ENCODE peak calls at places on chromosomes 6 and 20, in four cellular contexts. X is tibial nerve, U is fibroblast of pulmonary artery, B is dorsolateral prefrontal cortex. T is an unnamed sample.

GRCh38 chr20:15740046-15740775 is 833.0 kb downstream of the KIF16B start:
- DNase-seq in X (no peak), U (no peak), B (no peak), T (no peak)

GRCh38 chr6:52157301-52157930 is 28.8 kb upstream of the IL17A start:
- DNase-seq in X (no peak), U (no peak), B (no peak), T (no peak)

GRCh38 chr6:163248051-163248450 is 166.5 kb upstream of the QKI start:
- DNase-seq in X (no peak), U (no peak), B (no peak), T (no peak)

GRCh38 chr6:29500594-29500993 is 12.8 kb upstream of the MAS1L start:
- DNase-seq in X (no peak), U (no peak), B (no peak), T (no peak)

GRCh38 chr6:30322527-30323501 is 3.9 kb upstream of the TRIM39 start:
- DNase-seq in X (no peak), U (peak; percentile 59), B (no peak), T (no peak)

GRCh38 chr6:158506577-158506976 is 53.3 kb upstream of the TMEM181 start:
- DNase-seq in X (no peak), U (peak; percentile 13), B (no peak), T (no peak)

GRCh38 chr6:108952776-108953486 is 104.7 kb downstream of the ARMC2 start:
- DNase-seq in X (no peak), U (no peak), B (no peak), T (no peak)

GRCh38 chr6:52027699-52028098 is 59.7 kb downstream of the PKHD1 start:
- DNase-seq in X (no peak), U (no peak), B (no peak), T (no peak)

GRCh38 chr6:7424967-7425807 is 35.6 kb downstream of the RIOK1 start:
- DNase-seq in X (no peak), U (peak; percentile 69), B (no peak), T (no peak)

GRCh38 chr20:49769125-49769581 is 43.5 kb upstream of the SLC9A8 start:
- DNase-seq in X (no peak), U (peak; percentile 47), B (no peak), T (no peak)

GRCh38 chr20:59235226-59235625 is 65.2 kb upstream of the EDN3 start:
- DNase-seq in X (no peak), U (no peak), B (no peak), T (no peak)

GRCh38 chr6:101117397-101118185 is 236.5 kb upstream of the ASCC3 start:
- DNase-seq in X (no peak), U (no peak), B (no peak), T (no peak)

GRCh38 chr6:43185391-43185790 is 3.4 kb downstream of the CUL9 start:
- DNase-seq in X (no peak), U (no peak), B (peak; percentile 2), T (peak; percentile 46)

GRCh38 chr6:95120984-95121383 is 456.4 kb upstream of the MANEA start:
- DNase-seq in X (no peak), U (no peak), B (no peak), T (no peak)

GRCh38 chr6:23244300-23244699 is 674.9 kb downstream of the HDGFL1 start:
- DNase-seq in X (no peak), U (peak; percentile 43), B (no peak), T (no peak)

GRCh38 chr6:141957271-141957670 is 175.5 kb upstream of the GJE1 start:
- DNase-seq in X (no peak), U (no peak), B (no peak), T (no peak)

GRCh38 chr6:45965787-45966186 is 49.9 kb downstream of the CLIC5 start:
- DNase-seq in X (no peak), U (peak; percentile 66), B (no peak), T (no peak)

GRCh38 chr6:37618916-37619605 is 78.6 kb downstream of the MDGA1 start:
- DNase-seq in X (no peak), U (no peak), B (peak; percentile 1), T (no peak)

GRCh38 chr20:57398231-57398821 is 7.1 kb downstream of the RBM38 start:
- DNase-seq in X (no peak), U (no peak), B (no peak), T (peak; percentile 96)

GRCh38 chr20:59403261-59403961 is 103.0 kb downstream of the EDN3 start:
- DNase-seq in X (peak; percentile 38), U (peak; percentile 2), B (peak; percentile 66), T (peak; percentile 73)

GRCh38 chr6:37684801-37685200 is 12.9 kb downstream of the MDGA1 start:
- DNase-seq in X (no peak), U (no peak), B (no peak), T (no peak)

GRCh38 chr6:22147983-22148797 is 148.6 kb downstream of the PRL start:
- DNase-seq in X (no peak), U (peak; percentile 74), B (no peak), T (peak; percentile 8)

GRCh38 chr6:22147469-22147815 is 149.4 kb downstream of the PRL start:
- DNase-seq in X (no peak), U (no peak), B (no peak), T (no peak)

GRCh38 chr6:22145294-22145693 is 151.5 kb downstream of the PRL start:
- DNase-seq in X (no peak), U (no peak), B (no peak), T (no peak)

GRCh38 chr6:22145823-22146379 is 150.9 kb downstream of the PRL start:
- DNase-seq in X (peak; percentile 9), U (peak; percentile 65), B (peak; percentile 86), T (no peak)

DNA sequence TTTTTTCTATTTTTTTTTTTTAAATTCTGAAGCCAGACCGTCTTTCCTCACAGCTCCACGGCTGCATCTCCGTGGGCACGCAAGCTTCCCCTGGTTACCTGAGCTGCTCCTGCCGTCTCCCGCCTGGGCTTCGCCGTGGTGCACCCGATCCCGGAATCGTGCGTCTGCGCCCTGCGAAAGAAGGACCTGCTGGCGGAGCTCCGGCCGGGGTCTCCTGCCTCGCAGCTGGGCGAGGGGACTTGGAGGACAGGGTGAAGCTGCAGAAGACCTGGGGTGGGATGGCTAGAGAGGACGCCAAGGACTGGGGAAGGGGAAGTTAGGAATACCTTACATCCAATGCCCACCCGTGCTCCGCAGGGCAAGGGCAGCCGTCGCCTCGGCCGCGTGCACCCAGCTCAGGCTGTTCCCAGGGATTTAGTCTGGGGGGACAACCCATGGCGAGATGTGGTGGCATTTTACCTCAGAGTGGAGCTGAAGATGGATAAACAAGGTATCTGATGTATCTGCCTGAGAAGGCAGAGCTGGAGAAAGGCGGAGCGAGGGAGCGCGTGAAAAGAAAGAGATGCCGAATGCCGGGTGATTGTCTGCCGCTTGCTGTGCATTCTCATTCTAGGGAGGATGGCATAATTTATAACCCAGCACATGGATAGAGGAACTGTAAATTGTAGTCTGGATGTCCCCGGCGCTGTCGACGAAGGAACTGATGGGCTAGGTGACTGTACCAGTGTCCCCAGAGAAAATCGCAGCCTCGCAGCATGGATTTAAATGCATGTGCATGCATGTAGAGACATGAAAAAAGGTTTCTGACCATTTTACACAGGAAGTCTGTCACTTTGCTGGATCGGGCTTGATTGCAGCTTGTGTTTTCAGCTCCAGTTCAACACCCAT is 150.0 kb downstream of the PRL start:
- DNase-seq in X (no peak), U (peak; percentile 8), B (peak; percentile 65), T (no peak)
- H3K4me3 ChIP-seq in X (no peak overlapping the region), U (no peak overlapping the region), B (peak overlapping the region; percentile 55), T (peak overlapping the region; percentile 57)

DNA sequence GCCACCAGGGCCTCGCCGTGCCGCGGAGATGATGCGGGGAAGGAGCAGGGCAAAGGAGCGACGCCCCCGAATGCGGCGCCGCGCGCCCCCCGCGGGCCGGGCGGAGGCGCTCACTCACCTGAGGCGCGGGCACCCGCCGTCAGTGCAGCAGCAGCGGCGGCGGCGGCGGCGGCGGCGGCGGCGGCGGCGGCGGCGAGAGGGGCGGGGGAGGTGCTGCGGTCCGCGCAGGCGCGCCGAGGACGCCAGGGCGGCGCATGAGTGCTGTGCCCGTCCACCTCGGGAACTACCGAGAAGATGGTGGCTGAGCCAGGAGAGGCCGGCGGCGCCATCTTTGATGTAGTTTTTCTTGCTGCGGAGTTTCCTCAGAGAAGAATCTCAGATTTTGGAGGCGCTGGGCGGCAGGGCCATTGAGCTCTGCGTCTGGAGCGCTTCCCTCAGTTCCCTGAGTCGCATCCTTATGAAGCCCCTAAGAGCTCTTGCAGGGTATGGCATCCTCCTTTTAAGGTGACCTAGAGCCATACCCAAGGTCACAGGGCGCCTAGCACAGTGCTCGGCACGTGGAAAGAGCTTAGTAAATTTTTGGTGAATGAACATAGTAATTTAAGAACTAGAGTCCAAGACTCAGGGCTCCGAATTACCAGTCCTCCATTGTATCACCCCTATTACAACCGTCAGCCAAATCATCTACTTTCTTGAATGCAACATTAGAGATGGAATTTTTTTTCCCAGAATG is at the start of gene NDRG3:
- DNase-seq in X (peak; percentile 85), U (peak; percentile 94), B (peak; percentile 93), T (peak; percentile 94)
- TF ChIP-seq CTCF in X (no peak), U (no peak), B (peak; percentile 24), T (no peak)

DNA sequence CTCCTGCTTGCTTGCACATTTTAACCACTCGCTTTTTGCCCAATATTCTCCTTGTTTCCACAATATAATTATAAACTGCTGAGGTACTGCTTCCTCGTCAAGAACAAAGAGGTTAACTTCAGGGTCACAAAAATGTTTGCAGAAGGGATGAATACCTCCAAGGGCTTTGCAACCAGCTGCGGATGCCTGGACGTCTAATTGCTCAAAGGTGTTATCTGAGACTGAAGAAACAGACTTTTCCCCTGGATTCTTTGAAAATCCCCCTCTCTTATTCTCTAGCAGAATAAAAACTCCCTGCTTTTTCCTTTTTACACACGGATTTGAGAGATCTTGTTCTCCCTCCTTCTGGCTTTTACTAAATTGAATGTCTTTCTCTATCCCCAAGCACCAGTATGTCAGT is 395 bp upstream of the SMPDL3A start:
- DNase-seq in X (no peak), U (no peak), B (no peak), T (no peak)
- H3K4me3 ChIP-seq in X (peak overlapping the region; percentile 51), U (peak overlapping the region; percentile 84), B (peak overlapping the region; percentile 81), T (peak overlapping the region; percentile 8)

GRCh38 chr6:33967966-33968724 is 164.3 kb upstream of the MLN start:
- DNase-seq in X (no peak), U (no peak), B (no peak), T (no peak)
- TF ChIP-seq CTCF in X (no peak), U (peak; percentile 19), B (no peak), T (no peak)

DNA sequence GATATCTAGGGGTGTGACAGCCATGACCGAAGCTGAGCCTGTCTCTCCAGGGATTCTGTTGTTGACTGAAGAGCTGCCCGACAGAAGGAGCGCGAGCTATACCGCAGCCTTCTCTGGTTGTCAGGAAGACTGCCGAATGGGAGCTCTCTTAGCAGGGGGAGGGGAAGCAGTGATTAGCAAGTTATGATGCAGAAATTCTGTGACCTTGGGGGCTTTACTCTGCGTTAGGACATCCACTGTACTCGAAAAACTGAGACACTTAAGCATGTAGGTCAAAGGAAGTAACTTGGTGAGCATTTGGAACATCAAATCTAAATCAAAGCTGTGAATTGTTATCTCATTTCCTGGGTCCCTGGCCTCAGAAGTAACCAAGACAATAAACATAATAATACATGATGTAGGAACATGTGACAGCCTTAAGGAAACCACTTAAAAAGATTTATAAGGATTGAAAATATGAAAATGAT is 84.7 kb downstream of the MAP3K4 start:
- DNase-seq in X (no peak), U (peak; percentile 36), B (no peak), T (no peak)
- H3K4me3 ChIP-seq in X (no peak overlapping the region), U (no peak overlapping the region), B (no peak overlapping the region), T (no peak overlapping the region)

T was measured in CD8-positive, alpha-beta T cell.